ENCODE peak calls at places on chromosomes 5 and 9, in four cellular contexts. Z is mesenchymal stem cell, S is H1, V is neuronal stem cell. C is an unnamed sample.

GRCh38 chr9:26565131-26565530 is 327.5 kb downstream of the CAAP1 start:
- DNase-seq in V (no peak), Z (no peak), S (no peak), C (no peak)

GRCh38 chr5:106303911-106304310 is 1366.8 kb downstream of the EFNA5 start:
- DNase-seq in Z (no peak), S (no peak), V (no peak), C (no peak)

GRCh38 chr5:31096238-31096865 is 97.1 kb upstream of the CDH6 start:
- DNase-seq in S (no peak), V (no peak), Z (peak), C (no peak)

GRCh38 chr5:170612256-170612656 is 108.4 kb downstream of the KCNIP1 start:
- DNase-seq in S (peak), V (no peak), Z (no peak), C (peak)

GRCh38 chr5:10503321-10503720 is 60.5 kb upstream of the ANKRD33B start:
- DNase-seq in V (no peak), S (no peak), Z (no peak), C (no peak)

GRCh38 chr5:180464603-180464970 is 29.6 kb upstream of the CNOT6 start:
- DNase-seq in S (no peak), V (no peak), Z (no peak), C (no peak)

GRCh38 chr5:110376281-110376916 is 350.1 kb downstream of the TMEM232 start:
- DNase-seq in S (no peak), V (no peak), Z (peak), C (no peak)

GRCh38 chr9:129026442-129027223 is 1.5 kb downstream of the SH3GLB2 start:
- DNase-seq in S (no peak), V (no peak), Z (peak), C (peak)

GRCh38 chr5:88674262-88675158 is 208.5 kb downstream of the MEF2C start:
- DNase-seq in Z (no peak), V (no peak), S (no peak), C (peak)

GRCh38 chr9:98958271-98958989 is 14.7 kb downstream of the COL15A1 start:
- DNase-seq in Z (peak), V (no peak), S (no peak), C (no peak)

GRCh38 chr9:98957826-98958225 is 14.1 kb downstream of the COL15A1 start:
- DNase-seq in S (no peak), Z (no peak), V (no peak), C (no peak)

GRCh38 chr9:98951967-98952366 is 8.3 kb downstream of the COL15A1 start:
- DNase-seq in V (no peak), S (no peak), Z (no peak), C (no peak)

GRCh38 chr9:98953877-98954610 is 10.3 kb downstream of the COL15A1 start:
- DNase-seq in V (no peak), Z (no peak), S (no peak), C (no peak)

GRCh38 chr9:98955259-98955658 is 11.6 kb downstream of the COL15A1 start:
- DNase-seq in S (no peak), Z (no peak), V (no peak), C (no peak)
- H2BK12ac ChIP-seq in S (no peak), Z (no peak), V (no peak), C (no peak)

DNA sequence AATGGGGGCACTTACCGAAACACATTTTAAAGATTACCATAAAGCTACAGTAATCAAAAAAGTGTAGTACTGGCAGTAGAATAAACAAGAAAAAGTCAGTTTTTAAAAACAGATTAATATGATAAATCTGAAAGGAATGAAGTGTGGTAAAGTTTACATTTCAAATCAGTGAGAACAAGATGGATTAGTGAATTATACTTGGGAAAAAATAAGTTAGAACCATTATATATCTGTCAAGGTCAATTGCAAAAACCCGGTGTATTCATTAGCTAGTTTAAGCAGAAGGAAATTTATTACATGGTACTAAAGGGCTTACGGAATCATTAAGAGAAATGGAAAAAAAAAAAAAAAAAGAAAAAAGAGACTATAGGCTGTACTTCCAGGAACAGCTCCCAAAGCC is 164.3 kb downstream of the MUSK start:
- DNase-seq in V (no peak), Z (no peak), S (no peak), C (no peak)
- H2BK15ac ChIP-seq in V (no peak), Z (no peak), S (no peak), C (no peak)

DNA sequence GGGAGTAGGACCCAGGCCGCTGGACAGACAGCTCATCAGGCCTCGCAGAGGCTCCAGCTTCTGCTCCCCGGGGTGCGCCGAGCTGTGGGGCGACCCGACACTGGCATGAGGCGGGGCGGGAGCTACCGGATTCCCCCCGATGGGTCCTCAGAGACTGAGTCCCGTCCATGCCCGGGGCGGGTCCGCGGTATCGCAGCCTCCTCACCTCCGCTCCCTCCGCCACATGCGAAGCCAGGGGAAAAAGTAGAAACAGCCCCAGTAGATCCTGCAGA is 2.6 kb upstream of the CCL27 start:
- DNase-seq in V (no peak), Z (no peak), S (no peak), C (no peak)
- H4K8ac ChIP-seq in V (no peak), Z (peak), S (no peak), C (no peak)

GRCh38 chr9:69393425-69393824 is 68.4 kb downstream of the ENTREP1 start:
- DNase-seq in S (no peak), V (no peak), Z (no peak), C (no peak)

GRCh38 chr9:69392826-69393225 is 67.8 kb downstream of the ENTREP1 start:
- DNase-seq in Z (no peak), S (no peak), V (no peak), C (no peak)

GRCh38 chr9:69397384-69398214 is 72.6 kb downstream of the ENTREP1 start:
- DNase-seq in V (no peak), S (no peak), Z (no peak), C (no peak)

GRCh38 chr9:69396759-69397158 is 71.7 kb downstream of the ENTREP1 start:
- DNase-seq in V (no peak), Z (no peak), S (no peak), C (no peak)

DNA sequence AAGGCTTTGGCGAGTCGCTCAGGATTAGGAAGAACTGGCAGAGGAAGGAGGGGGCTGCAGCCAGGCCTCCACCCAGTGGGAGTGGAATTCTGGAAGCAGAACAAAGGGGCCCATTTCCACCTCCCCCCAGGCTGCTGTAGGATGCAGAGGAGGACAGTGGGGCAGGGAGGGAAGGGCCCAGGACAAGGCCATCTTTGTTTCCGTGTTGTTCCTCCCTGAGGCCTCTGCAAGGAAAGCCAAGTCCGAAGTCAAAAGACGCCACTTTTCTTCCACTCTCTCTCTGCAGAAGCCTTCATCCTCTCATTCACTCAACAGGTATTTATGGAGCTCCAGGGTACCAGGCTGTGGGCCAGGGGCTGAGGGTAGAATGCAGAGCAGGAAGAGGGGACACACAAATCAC is 70.7 kb downstream of the ENTREP1 start:
- DNase-seq in Z (no peak), V (no peak), S (no peak), C (no peak)
- H2BK12ac ChIP-seq in Z (no peak), V (no peak), S (no peak), C (no peak)

GRCh38 chr5:154465169-154465568 is 12.9 kb downstream of the HAND1 start:
- DNase-seq in S (no peak), Z (peak), V (no peak), C (no peak)

GRCh38 chr5:154461531-154461930 is 15.7 kb downstream of the SAP30L start:
- DNase-seq in V (no peak), Z (peak), S (no peak), C (peak)

GRCh38 chr5:154466147-154466546 is 11.9 kb downstream of the HAND1 start:
- DNase-seq in Z (no peak), S (no peak), V (no peak), C (no peak)

GRCh38 chr5:154466671-154467070 is 11.4 kb downstream of the HAND1 start:
- DNase-seq in Z (no peak), S (no peak), V (no peak), C (no peak)

GRCh38 chr5:154464435-154464834 is 13.6 kb downstream of the HAND1 start:
- DNase-seq in S (no peak), Z (no peak), V (no peak), C (no peak)
- H2BK15ac ChIP-seq in S (no peak), Z (no peak), V (no peak), C (no peak)

C was measured in H9.